ENCODE peak calls at places on chromosomes 4 and X, in six cellular contexts. N, H, S, F, K and I are unnamed samples.

GRCh38 chr4:77158487-77158861 is 1.5 kb downstream of the CCNG2 start:
- DNase-seq in H (no peak), S (no peak), K (no peak), F (peak), N (no peak), I (no peak)

GRCh38 chr4:74096265-74096980 is 2.6 kb downstream of the CXCL2 start:
- DNase-seq in K (peak), N (no peak), S (no peak), F (no peak), H (no peak), I (peak)

GRCh38 chr4:125658773-125659172 is 344.0 kb downstream of the FAT4 start:
- DNase-seq in F (no peak), N (no peak), K (no peak), H (no peak), S (no peak), I (no peak)

GRCh38 chr4:1981251-1982055 is 27.3 kb downstream of the NELFA start:
- DNase-seq in N (no peak), H (no peak), S (no peak), K (no peak), F (peak), I (peak)

GRCh38 chr4:95209942-95210341 is 338.8 kb downstream of the UNC5C start:
- DNase-seq in K (no peak), S (no peak), H (no peak), N (no peak), F (no peak), I (no peak)

GRCh38 chr4:37717575-37717974 is 31.4 kb upstream of the RELL1 start:
- DNase-seq in K (peak), F (peak), S (no peak), N (no peak), H (no peak), I (no peak)

GRCh38 chr4:152328595-152328994 is 207.3 kb downstream of the FBXW7 start:
- DNase-seq in N (no peak), K (no peak), F (peak), S (no peak), H (no peak), I (no peak)

GRCh38 chr4:83876047-83876446 is 340.1 kb downstream of the GPAT3 start:
- DNase-seq in K (no peak), N (no peak), S (no peak), H (no peak), F (peak), I (no peak)

GRCh38 chr4:74364649-74365491 is at the start of gene EREG:
- DNase-seq in F (peak), N (peak), S (peak), H (peak), K (peak), I (peak)

GRCh38 chr4:176779421-176779820 is 13.3 kb downstream of the VEGFC start:
- DNase-seq in S (no peak), F (no peak), N (no peak), H (no peak), K (no peak), I (no peak)

GRCh38 chrX:50876551-50876950 is 34.0 kb upstream of the BMP15 start:
- DNase-seq in S (no peak), K (no peak), N (no peak), F (no peak), H (no peak), I (no peak)

GRCh38 chr4:16055937-16056336 is 27.9 kb downstream of the PROM1 start:
- DNase-seq in K (no peak), F (no peak), H (no peak), N (no peak), S (no peak), I (no peak)

GRCh38 chr4:100428051-100428450 is 89.8 kb downstream of the EMCN start:
- DNase-seq in S (no peak), H (no peak), N (no peak), F (peak), K (peak), I (peak)

GRCh38 chrX:123906557-123907316 is 46.9 kb downstream of the XIAP start:
- DNase-seq in F (no peak), K (no peak), S (no peak), N (no peak), H (no peak), I (no peak)

GRCh38 chr4:114423582-114423981 is 175.0 kb upstream of the UGT8 start:
- DNase-seq in N (peak), F (no peak), K (no peak), H (no peak), S (no peak), I (no peak)

GRCh38 chrX:35722128-35722527 is 76.0 kb upstream of the MAGEB16 start:
- DNase-seq in H (no peak), S (no peak), F (no peak), N (no peak), K (no peak), I (no peak)

GRCh38 chr4:151744614-151745013 is 16.2 kb downstream of the GATB start:
- DNase-seq in F (peak), K (peak), H (no peak), S (no peak), N (no peak), I (no peak)

GRCh38 chr4:84327526-84327925 is 171.6 kb downstream of the NKX6-1 start:
- DNase-seq in F (no peak), N (no peak), K (no peak), H (no peak), S (no peak), I (no peak)

GRCh38 chr4:17497890-17498523 is 13.9 kb downstream of the QDPR start:
- DNase-seq in F (no peak), H (peak), N (no peak), S (no peak), K (no peak), I (no peak)

GRCh38 chr4:80471701-80472100 is 136.2 kb downstream of the CFAP299 start:
- DNase-seq in S (no peak), N (no peak), F (peak), H (peak), K (no peak), I (peak)

GRCh38 chr4:139988863-139989765 is 164.9 kb downstream of the MAML3 start:
- DNase-seq in F (peak), N (no peak), S (no peak), H (no peak), K (peak), I (peak)

GRCh38 chrX:1587161-1587560 is 4.2 kb upstream of the AKAP17A start:
- DNase-seq in N (no peak), S (no peak), K (no peak), F (no peak), H (no peak), I (no peak)

GRCh38 chrX:41265615-41266014 is 68.3 kb upstream of the DDX3X start:
- DNase-seq in K (peak), H (no peak), N (no peak), S (no peak), F (peak), I (no peak)

GRCh38 chrX:96480081-96480480 is 204.6 kb upstream of the DIAPH2 start:
- DNase-seq in N (no peak), K (peak), F (peak), S (no peak), H (no peak), I (peak)

GRCh38 chrX:10156199-10157031 is at the start of gene CLCN4:
- DNase-seq in F (peak), H (peak), S (peak), K (peak), N (peak), I (peak)

GRCh38 chrX:133607419-133608348 is 192.4 kb upstream of the GPC4 start:
- DNase-seq in N (no peak), S (no peak), H (no peak), F (no peak), K (no peak), I (no peak)

GRCh38 chrX:85544609-85545008 is 165.1 kb upstream of the POF1B start:
- DNase-seq in S (no peak), F (peak), H (no peak), N (no peak), K (no peak), I (no peak)
- TF ChIP-seq CTCF in S (peak), F (peak), H (peak), N (peak), K (peak), I (peak)

DNA sequence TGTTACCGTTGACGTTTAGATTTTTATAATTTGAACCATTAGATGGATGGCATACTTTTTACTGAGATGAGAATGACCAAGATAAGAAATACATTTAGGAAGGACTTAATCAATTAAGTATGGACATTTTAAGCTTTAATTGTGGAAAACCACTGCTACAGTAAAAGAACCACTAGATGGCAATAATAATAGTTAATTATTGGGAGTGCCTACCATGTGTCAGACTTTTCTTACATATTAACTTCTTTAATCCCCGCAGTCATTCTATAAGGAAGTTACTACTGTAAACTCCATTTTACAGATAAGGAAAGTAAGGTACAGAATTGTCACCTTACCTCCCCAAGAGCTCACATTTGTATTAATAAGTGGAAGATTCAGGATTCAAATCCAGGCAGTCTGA is 48.5 kb upstream of the MYOZ2 start:
- DNase-seq in K (no peak), N (no peak), S (no peak), H (no peak), F (no peak), I (peak)
- TF ChIP-seq CTCF in K (peak), N (no peak), S (no peak), H (peak), F (peak), I (peak)

GRCh38 chr4:98092833-98093439 is 50.3 kb downstream of the STPG2 start:
- DNase-seq in N (no peak), H (no peak), S (no peak), K (peak), F (peak), I (peak)
- TF ChIP-seq CTCF in N (peak), H (peak), S (peak), K (peak), F (peak), I (peak)

GRCh38 chrX:13050151-13050550 is 5.7 kb upstream of the FAM9C start:
- DNase-seq in H (no peak), F (no peak), N (no peak), K (no peak), S (no peak), I (no peak)

GRCh38 chrX:13046035-13046851 is 1.8 kb upstream of the FAM9C start:
- DNase-seq in F (peak), S (no peak), N (no peak), H (no peak), K (no peak), I (no peak)

GRCh38 chrX:13048265-13048664 is 3.8 kb upstream of the FAM9C start:
- DNase-seq in K (peak), N (no peak), H (no peak), F (no peak), S (no peak), I (no peak)

GRCh38 chrX:13044441-13044840 is at the start of gene FAM9C:
- DNase-seq in H (no peak), S (no peak), F (no peak), N (no peak), K (no peak), I (no peak)

DNA sequence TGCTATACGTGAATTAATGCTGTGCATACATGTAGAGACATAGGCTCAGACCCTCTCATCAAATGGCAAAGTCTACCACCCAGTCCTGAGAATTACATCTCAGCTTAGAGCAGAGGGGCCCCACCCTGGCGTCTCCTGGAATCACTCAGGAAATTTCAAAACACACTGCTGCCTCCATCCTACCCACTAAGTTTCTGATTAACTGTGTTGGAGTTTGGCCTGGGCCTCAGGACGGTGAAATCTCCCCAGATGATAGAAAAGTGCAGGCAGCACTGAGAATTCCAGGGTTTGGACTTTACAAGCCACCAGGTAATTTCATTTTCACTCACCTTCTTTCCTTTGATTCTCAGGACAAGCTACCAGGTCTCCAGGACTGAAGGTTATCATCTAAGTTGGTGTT is 3.3 kb upstream of the FAM9C start:
- DNase-seq in H (no peak), K (no peak), S (no peak), F (no peak), N (no peak), I (no peak)
- TF ChIP-seq CTCF in H (no peak), K (no peak), S (no peak), F (no peak), N (no peak), I (no peak)

GRCh38 chr4:122759639-122760310 is 27.3 kb downstream of the BBS12 start:
- DNase-seq in F (no peak), S (no peak), H (no peak), N (no peak), K (no peak), I (no peak)
- TF ChIP-seq CTCF in F (peak), S (peak), H (no peak), N (no peak), K (peak), I (peak)

GRCh38 chr4:101782546-101782945 is 8.0 kb upstream of the BANK1 start:
- DNase-seq in N (no peak), K (no peak), H (no peak), F (no peak), S (no peak), I (peak)

GRCh38 chr4:101785476-101785875 is 5.1 kb upstream of the BANK1 start:
- DNase-seq in F (no peak), N (no peak), S (no peak), K (no peak), H (no peak), I (peak)

GRCh38 chr4:101787917-101788316 is 2.6 kb upstream of the BANK1 start:
- DNase-seq in F (no peak), K (no peak), H (no peak), N (no peak), S (no peak), I (no peak)

GRCh38 chr4:101780284-101780683 is 10.2 kb upstream of the BANK1 start:
- DNase-seq in S (no peak), K (no peak), N (no peak), F (no peak), H (no peak), I (no peak)

GRCh38 chr4:101784957-101785356 is 5.6 kb upstream of the BANK1 start:
- DNase-seq in H (no peak), N (no peak), S (no peak), F (no peak), K (no peak), I (peak)
- TF ChIP-seq CTCF in H (no peak), N (no peak), S (no peak), F (no peak), K (no peak), I (no peak)